ENCODE peak calls at places on chromosomes 6 and 20, in five cellular contexts. One of them, this sample, is unnamed.

GRCh38 chr6:114879719-114880118 is 536.9 kb upstream of the HS3ST5 start:
- DNase-seq in neuronal stem cell: no peak
- DNase-seq in H9: no peak
- DNase-seq in mesenchymal stem cell: no peak
- DNase-seq in IMR-90: no peak
- DNase-seq in this sample: no peak

GRCh38 chr20:61543086-61543485 is 291.0 kb downstream of the CDH4 start:
- DNase-seq in neuronal stem cell: no peak
- DNase-seq in H9: no peak
- DNase-seq in mesenchymal stem cell: no peak
- DNase-seq in IMR-90: no peak
- DNase-seq in this sample: no peak

GRCh38 chr6:14903176-14904088 is 342.4 kb upstream of the JARID2 start:
- DNase-seq in neuronal stem cell: no peak
- DNase-seq in H9: no peak
- DNase-seq in mesenchymal stem cell: no peak
- DNase-seq in IMR-90: no peak
- DNase-seq in this sample: no peak

GRCh38 chr20:63703471-63703975 is 4.3 kb downstream of the ARFRP1 start:
- DNase-seq in neuronal stem cell: no peak
- DNase-seq in H9: peak
- DNase-seq in mesenchymal stem cell: no peak
- DNase-seq in IMR-90: no peak
- DNase-seq in this sample: no peak

GRCh38 chr6:125793280-125793679 is 2.5 kb downstream of the NCOA7 start:
- DNase-seq in neuronal stem cell: no peak
- DNase-seq in H9: no peak
- DNase-seq in mesenchymal stem cell: no peak
- DNase-seq in IMR-90: no peak
- DNase-seq in this sample: no peak

GRCh38 chr20:5918856-5919633 is 31.3 kb downstream of the TRMT6 start:
- DNase-seq in neuronal stem cell: no peak
- DNase-seq in H9: no peak
- DNase-seq in mesenchymal stem cell: peak
- DNase-seq in IMR-90: peak
- DNase-seq in this sample: no peak

GRCh38 chr20:49541733-49542513 is 26.0 kb downstream of the PTGIS start:
- DNase-seq in neuronal stem cell: peak
- DNase-seq in H9: peak
- DNase-seq in mesenchymal stem cell: peak
- DNase-seq in IMR-90: peak
- DNase-seq in this sample: peak

GRCh38 chr6:2275207-2275891 is 29.9 kb upstream of the GMDS start:
- DNase-seq in neuronal stem cell: no peak
- DNase-seq in H9: no peak
- DNase-seq in mesenchymal stem cell: peak
- DNase-seq in IMR-90: peak
- DNase-seq in this sample: no peak

GRCh38 chr6:148747493-148748160 is 797 bp downstream of the UST start:
- DNase-seq in neuronal stem cell: peak
- DNase-seq in H9: peak
- DNase-seq in mesenchymal stem cell: peak
- DNase-seq in IMR-90: peak
- DNase-seq in this sample: no peak

GRCh38 chr6:4281341-4282293 is 146.2 kb upstream of the ECI2 start:
- DNase-seq in neuronal stem cell: peak
- DNase-seq in H9: peak
- DNase-seq in mesenchymal stem cell: peak
- DNase-seq in IMR-90: peak
- DNase-seq in this sample: peak

GRCh38 chr6:12841619-12842018 is 125.1 kb downstream of the PHACTR1 start:
- DNase-seq in neuronal stem cell: no peak
- DNase-seq in H9: no peak
- DNase-seq in mesenchymal stem cell: no peak
- DNase-seq in IMR-90: no peak
- DNase-seq in this sample: no peak

GRCh38 chr6:32163559-32164258 is 686 bp upstream of the EGFL8 start:
- DNase-seq in neuronal stem cell: no peak
- DNase-seq in H9: no peak
- DNase-seq in mesenchymal stem cell: no peak
- DNase-seq in IMR-90: no peak
- DNase-seq in this sample: no peak

GRCh38 chr6:149046164-149046821 is 271.2 kb upstream of the TAB2 start:
- DNase-seq in neuronal stem cell: no peak
- DNase-seq in H9: no peak
- DNase-seq in mesenchymal stem cell: no peak
- DNase-seq in IMR-90: no peak
- DNase-seq in this sample: no peak

GRCh38 chr6:161292145-161292544 is 18.3 kb upstream of the AGPAT4 start:
- DNase-seq in neuronal stem cell: no peak
- DNase-seq in H9: peak
- DNase-seq in mesenchymal stem cell: no peak
- DNase-seq in IMR-90: no peak
- DNase-seq in this sample: no peak

GRCh38 chr6:130421567-130421966 is 55.8 kb downstream of the TMEM200A start:
- DNase-seq in neuronal stem cell: no peak
- DNase-seq in H9: no peak
- DNase-seq in mesenchymal stem cell: peak
- DNase-seq in IMR-90: peak
- DNase-seq in this sample: no peak

GRCh38 chr6:149830731-149831379 is 33.3 kb downstream of the LRP11 start:
- DNase-seq in neuronal stem cell: no peak
- DNase-seq in H9: no peak
- DNase-seq in mesenchymal stem cell: peak
- DNase-seq in IMR-90: peak
- DNase-seq in this sample: no peak

GRCh38 chr6:148965287-148965686 is 218.5 kb downstream of the UST start:
- DNase-seq in neuronal stem cell: no peak
- DNase-seq in H9: no peak
- DNase-seq in mesenchymal stem cell: no peak
- DNase-seq in IMR-90: no peak
- DNase-seq in this sample: no peak

GRCh38 chr20:41029150-41029872 is 689 bp downstream of the TOP1 start:
- DNase-seq in neuronal stem cell: peak
- DNase-seq in H9: no peak
- DNase-seq in mesenchymal stem cell: peak
- DNase-seq in IMR-90: no peak
- DNase-seq in this sample: peak

GRCh38 chr6:149303468-149303867 is 14.0 kb upstream of the TAB2 start:
- DNase-seq in neuronal stem cell: no peak
- DNase-seq in H9: no peak
- DNase-seq in mesenchymal stem cell: no peak
- DNase-seq in IMR-90: no peak
- DNase-seq in this sample: no peak

GRCh38 chr20:13458860-13459451 is 179.8 kb downstream of the TASP1 start:
- DNase-seq in neuronal stem cell: peak
- DNase-seq in H9: no peak
- DNase-seq in mesenchymal stem cell: peak
- DNase-seq in IMR-90: peak
- DNase-seq in this sample: peak

GRCh38 chr6:20700375-20700774 is 166.1 kb downstream of the CDKAL1 start:
- DNase-seq in neuronal stem cell: no peak
- DNase-seq in H9: no peak
- DNase-seq in mesenchymal stem cell: no peak
- DNase-seq in IMR-90: no peak
- DNase-seq in this sample: no peak

GRCh38 chr6:156423075-156423474 is 354.1 kb upstream of the ARID1B start:
- DNase-seq in neuronal stem cell: no peak
- DNase-seq in H9: no peak
- DNase-seq in mesenchymal stem cell: peak
- DNase-seq in IMR-90: no peak
- DNase-seq in this sample: no peak

GRCh38 chr6:35360349-35361138 is 18.2 kb downstream of the PPARD start:
- DNase-seq in neuronal stem cell: no peak
- DNase-seq in H9: peak
- DNase-seq in mesenchymal stem cell: peak
- DNase-seq in IMR-90: peak
- DNase-seq in this sample: peak

GRCh38 chr6:134689177-134689576 is 260.7 kb downstream of the ALDH8A1 start:
- DNase-seq in neuronal stem cell: no peak
- DNase-seq in H9: no peak
- DNase-seq in mesenchymal stem cell: no peak
- DNase-seq in IMR-90: no peak
- DNase-seq in this sample: no peak

GRCh38 chr6:82396964-82397761 is 33.5 kb downstream of the TPBG start:
- DNase-seq in neuronal stem cell: no peak
- DNase-seq in H9: no peak
- DNase-seq in mesenchymal stem cell: peak
- DNase-seq in IMR-90: peak
- DNase-seq in this sample: peak

GRCh38 chr6:107869871-107870270 is 45.8 kb upstream of the SCML4 start:
- DNase-seq in neuronal stem cell: no peak
- DNase-seq in H9: no peak
- DNase-seq in mesenchymal stem cell: no peak
- DNase-seq in IMR-90: no peak
- DNase-seq in this sample: no peak

GRCh38 chr20:2839732-2840137 is 720 bp downstream of the PCED1A start:
- DNase-seq in neuronal stem cell: no peak
- DNase-seq in H9: no peak
- DNase-seq in mesenchymal stem cell: no peak
- DNase-seq in IMR-90: no peak
- DNase-seq in this sample: no peak

GRCh38 chr6:75563032-75563431 is 38.6 kb upstream of the SENP6 start:
- DNase-seq in neuronal stem cell: no peak
- DNase-seq in H9: peak
- DNase-seq in mesenchymal stem cell: peak
- DNase-seq in IMR-90: peak
- DNase-seq in this sample: peak

GRCh38 chr6:121944361-121944760 is 455.1 kb upstream of the HSF2 start:
- DNase-seq in neuronal stem cell: no peak
- DNase-seq in H9: no peak
- DNase-seq in mesenchymal stem cell: no peak
- DNase-seq in IMR-90: peak
- DNase-seq in this sample: no peak

GRCh38 chr20:49924247-49924646 is 8.9 kb upstream of the SPATA2 start:
- DNase-seq in neuronal stem cell: no peak
- DNase-seq in H9: no peak
- DNase-seq in mesenchymal stem cell: no peak
- DNase-seq in IMR-90: no peak
- DNase-seq in this sample: no peak

GRCh38 chr20:43096471-43096870 is 93.2 kb downstream of the PTPRT start:
- DNase-seq in neuronal stem cell: no peak
- DNase-seq in H9: peak
- DNase-seq in mesenchymal stem cell: no peak
- DNase-seq in IMR-90: no peak
- DNase-seq in this sample: no peak

GRCh38 chr6:2733324-2733723 is 17.4 kb downstream of the MYLK4 start:
- DNase-seq in neuronal stem cell: no peak
- DNase-seq in H9: no peak
- DNase-seq in mesenchymal stem cell: no peak
- DNase-seq in IMR-90: peak
- DNase-seq in this sample: peak

GRCh38 chr6:22877946-22878705 is 308.8 kb downstream of the HDGFL1 start:
- DNase-seq in neuronal stem cell: no peak
- DNase-seq in H9: peak
- DNase-seq in mesenchymal stem cell: peak
- DNase-seq in IMR-90: peak
- DNase-seq in this sample: peak

GRCh38 chr20:53503517-53503919 is 90.1 kb downstream of the ZNF217 start:
- DNase-seq in neuronal stem cell: no peak
- DNase-seq in H9: no peak
- DNase-seq in mesenchymal stem cell: no peak
- DNase-seq in IMR-90: no peak
- DNase-seq in this sample: no peak
- H2BK5ac ChIP-seq in neuronal stem cell: no peak
- H2BK5ac ChIP-seq in H9: no peak
- H2BK5ac ChIP-seq in mesenchymal stem cell: no peak
- H2BK5ac ChIP-seq in IMR-90: no peak
- H2BK5ac ChIP-seq in this sample: no peak

GRCh38 chr6:6655805-6656251 is 67.3 kb downstream of the LY86 start:
- DNase-seq in neuronal stem cell: no peak
- DNase-seq in H9: no peak
- DNase-seq in mesenchymal stem cell: no peak
- DNase-seq in IMR-90: no peak
- DNase-seq in this sample: no peak
- H2AFZ ChIP-seq in neuronal stem cell: peak
- H2AFZ ChIP-seq in H9: no peak
- H2AFZ ChIP-seq in mesenchymal stem cell: no peak
- H2AFZ ChIP-seq in IMR-90: no peak
- H2AFZ ChIP-seq in this sample: no peak

DNA sequence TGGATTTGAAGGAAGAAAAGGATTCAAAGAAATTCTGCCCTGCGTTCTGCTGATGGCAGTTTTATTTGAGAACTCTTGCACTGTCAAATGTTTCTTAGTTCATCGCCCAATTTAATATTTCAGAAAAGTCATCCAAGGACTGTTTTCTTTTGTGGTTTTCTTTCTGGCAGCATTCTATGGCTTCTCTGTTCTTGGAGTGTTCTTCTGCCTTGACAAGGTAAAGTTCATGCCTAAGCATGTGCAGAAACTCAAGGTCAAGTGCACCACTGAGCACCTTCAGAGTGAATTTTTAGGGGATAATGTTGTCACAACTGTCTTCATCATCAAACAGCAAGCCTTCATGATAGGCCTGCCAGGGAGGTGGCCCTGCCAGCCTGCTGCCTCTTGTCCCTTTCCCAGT is 225.6 kb downstream of the PLCB1 start:
- DNase-seq in neuronal stem cell: no peak
- DNase-seq in H9: no peak
- DNase-seq in mesenchymal stem cell: no peak
- DNase-seq in IMR-90: no peak
- DNase-seq in this sample: no peak
- H4K8ac ChIP-seq in neuronal stem cell: no peak
- H4K8ac ChIP-seq in H9: no peak
- H4K8ac ChIP-seq in mesenchymal stem cell: no peak
- H4K8ac ChIP-seq in IMR-90: no peak
- H4K8ac ChIP-seq in this sample: no peak

GRCh38 chr6:56540232-56540631 is 102.5 kb downstream of the DST start:
- DNase-seq in neuronal stem cell: no peak
- DNase-seq in H9: no peak
- DNase-seq in mesenchymal stem cell: no peak
- DNase-seq in IMR-90: no peak
- DNase-seq in this sample: no peak
- H2BK5ac ChIP-seq in neuronal stem cell: no peak
- H2BK5ac ChIP-seq in H9: no peak
- H2BK5ac ChIP-seq in mesenchymal stem cell: no peak
- H2BK5ac ChIP-seq in IMR-90: peak
- H2BK5ac ChIP-seq in this sample: no peak

GRCh38 chr20:45320948-45321595 is 13.0 kb upstream of the MATN4 start:
- DNase-seq in neuronal stem cell: no peak
- DNase-seq in H9: no peak
- DNase-seq in mesenchymal stem cell: no peak
- DNase-seq in IMR-90: no peak
- DNase-seq in this sample: no peak
- H2AFZ ChIP-seq in neuronal stem cell: no peak
- H2AFZ ChIP-seq in H9: no peak
- H2AFZ ChIP-seq in mesenchymal stem cell: no peak
- H2AFZ ChIP-seq in IMR-90: no peak
- H2AFZ ChIP-seq in this sample: no peak